ENCODE peak calls at places on chromosomes 2 and 18, in five cellular contexts. O, Q, P, T and N are unnamed samples.

GRCh38 chr18:76859474-76860339 is 37.4 kb downstream of the ZNF236 start:
- DNase-seq in O (no peak), Q (no peak), P (no peak), T (no peak), N (no peak)

GRCh38 chr18:23992119-23992940 is 22.2 kb upstream of the TTC39C start:
- DNase-seq in O (peak; percentile 40), Q (peak; percentile 38), P (no peak), T (peak; percentile 28), N (peak; percentile 82)

GRCh38 chr2:201964631-201965206 is 68.9 kb upstream of the FZD7 start:
- DNase-seq in O (no peak), Q (no peak), P (no peak), T (no peak), N (peak; percentile 68)

GRCh38 chr2:200159829-200160781 is 146.4 kb upstream of the SPATS2L start:
- DNase-seq in O (no peak), Q (peak; percentile 53), P (no peak), T (no peak), N (no peak)

GRCh38 chr18:32919799-32920198 is 147.0 kb upstream of the KLHL14 start:
- DNase-seq in O (no peak), Q (no peak), P (no peak), T (peak; percentile 62), N (no peak)

GRCh38 chr2:109117780-109118179 is 11.2 kb upstream of the SH3RF3 start:
- DNase-seq in O (no peak), Q (no peak), P (no peak), T (no peak), N (no peak)

GRCh38 chr2:182868423-182868822 is 2.0 kb upstream of the FRZB start:
- DNase-seq in O (no peak), Q (no peak), P (no peak), T (no peak), N (no peak)

GRCh38 chr18:51430538-51430937 is 233.1 kb upstream of the MEX3C start:
- DNase-seq in O (no peak), Q (no peak), P (no peak), T (no peak), N (no peak)

GRCh38 chr2:26430826-26431225 is 29.1 kb downstream of the DRC1 start:
- DNase-seq in O (no peak), Q (peak; percentile 41), P (no peak), T (no peak), N (no peak)